ENCODE peak calls at places on chromosomes 4 and X, in six cellular contexts. S, A, C, T, E and W are unnamed samples.

GRCh38 chrX:8139713-8140112 is 31.4 kb downstream of the VCX2 start:
- DNase-seq in S (no peak), A (peak; percentile 66), C (no peak), T (peak; percentile 44), E (no peak), W (no peak)

GRCh38 chr4:6873792-6874461 is 35.7 kb upstream of the TBC1D14 start:
- DNase-seq in S (peak; percentile 75), A (peak; percentile 67), C (peak; percentile 62), T (peak; percentile 63), E (peak; percentile 82), W (peak; percentile 39)

GRCh38 chrX:101539116-101539515 is 11.2 kb upstream of the ARMCX1 start:
- DNase-seq in S (no peak), A (no peak), C (no peak), T (no peak), E (no peak), W (no peak)

GRCh38 chr4:141467225-141467624 is 169.2 kb upstream of the IL15 start:
- DNase-seq in S (no peak), A (no peak), C (no peak), T (no peak), E (no peak), W (no peak)

GRCh38 chr4:1547863-1548637 is 136.1 kb downstream of the FAM53A start:
- DNase-seq in S (no peak), A (no peak), C (no peak), T (no peak), E (no peak), W (no peak)

GRCh38 chr4:62399242-62399641 is 1199.1 kb downstream of the ADGRL3 start:
- DNase-seq in S (no peak), A (peak; percentile 7), C (no peak), T (no peak), E (no peak), W (no peak)

GRCh38 chr4:134201216-134202098 is at the start of gene PABPC4L:
- DNase-seq in S (peak; percentile 62), A (peak; percentile 56), C (peak; percentile 24), T (no peak), E (peak; percentile 74), W (peak; percentile 42)

GRCh38 chr4:147899512-147899911 is 167.6 kb downstream of the ARHGAP10 start:
- DNase-seq in S (no peak), A (peak; percentile 41), C (peak; percentile 59), T (no peak), E (no peak), W (no peak)

GRCh38 chrX:275967-276587 is 5.1 kb upstream of the PLCXD1 start:
- DNase-seq in S (peak; percentile 88), A (peak; percentile 70), C (peak; percentile 37), T (peak; percentile 84), E (peak; percentile 87), W (peak; percentile 56)

GRCh38 chr4:119105605-119106004 is 30.0 kb upstream of the MYOZ2 start:
- DNase-seq in S (no peak), A (no peak), C (no peak), T (no peak), E (no peak), W (no peak)

GRCh38 chrX:12360389-12360788 is 222.1 kb downstream of the FRMPD4 start:
- DNase-seq in S (no peak), A (peak; percentile 6), C (peak; percentile 86), T (no peak), E (no peak), W (no peak)

GRCh38 chr4:101451086-101451485 is 103.8 kb upstream of the PPP3CA start:
- DNase-seq in S (no peak), A (no peak), C (no peak), T (no peak), E (no peak), W (no peak)

GRCh38 chrX:446243-446642 is 59.5 kb upstream of the PPP2R3B start:
- DNase-seq in S (peak; percentile 78), A (no peak), C (no peak), T (no peak), E (peak; percentile 80), W (peak; percentile 54)

GRCh38 chrX:129823115-129823514 is 20.6 kb downstream of the ZDHHC9 start:
- DNase-seq in S (no peak), A (peak; percentile 40), C (peak; percentile 15), T (peak; percentile 13), E (no peak), W (no peak)

GRCh38 chr4:182380701-182381295 is 137.6 kb downstream of the TENM3 start:
- DNase-seq in S (no peak), A (no peak), C (no peak), T (no peak), E (no peak), W (no peak)

GRCh38 chr4:8851321-8852117 is 20.1 kb downstream of the HMX1 start:
- DNase-seq in S (no peak), A (no peak), C (no peak), T (no peak), E (no peak), W (no peak)

GRCh38 chr4:4625488-4625887 is 83.6 kb upstream of the STX18 start:
- DNase-seq in S (no peak), A (peak; percentile 69), C (peak; percentile 84), T (no peak), E (no peak), W (no peak)

GRCh38 chr4:123399638-123400358 is 3.2 kb downstream of the SPRY1 start:
- DNase-seq in S (no peak), A (peak; percentile 48), C (no peak), T (no peak), E (no peak), W (no peak)

GRCh38 chr4:137124278-137124932 is 407.9 kb downstream of the PCDH18 start:
- DNase-seq in S (no peak), A (peak; percentile 74), C (peak; percentile 79), T (peak; percentile 6), E (no peak), W (peak; percentile 31)

GRCh38 chr4:101649790-101650450 is 140.6 kb upstream of the BANK1 start:
- DNase-seq in S (no peak), A (no peak), C (no peak), T (no peak), E (no peak), W (no peak)

GRCh38 chr4:153792007-153792892 is 3.4 kb upstream of the SFRP2 start:
- DNase-seq in S (peak; percentile 94), A (peak; percentile 82), C (no peak), T (no peak), E (peak; percentile 97), W (peak; percentile 94)

GRCh38 chr4:23788460-23788859 is 101.4 kb downstream of the PPARGC1A start:
- DNase-seq in S (no peak), A (peak; percentile 71), C (peak; percentile 26), T (no peak), E (no peak), W (no peak)

GRCh38 chrX:15686818-15687685 is 22.4 kb upstream of the CLTRN start:
- DNase-seq in S (peak; percentile 59), A (peak; percentile 64), C (peak; percentile 61), T (peak; percentile 33), E (peak; percentile 49), W (peak; percentile 31)

GRCh38 chrX:151206871-151207270 is 30.5 kb downstream of the GPR50 start:
- DNase-seq in S (no peak), A (no peak), C (no peak), T (no peak), E (no peak), W (no peak)

GRCh38 chrX:48703642-48704481 is 7.3 kb downstream of the SUV39H1 start:
- DNase-seq in S (no peak), A (peak; percentile 36), C (peak; percentile 23), T (peak; percentile 88), E (no peak), W (no peak)

GRCh38 chr4:123352240-123352945 is 44.2 kb upstream of the SPRY1 start:
- DNase-seq in S (no peak), A (no peak), C (peak; percentile 56), T (no peak), E (no peak), W (no peak)

GRCh38 chr4:137156054-137156453 is 376.2 kb downstream of the PCDH18 start:
- DNase-seq in S (no peak), A (peak; percentile 3), C (peak; percentile 69), T (no peak), E (no peak), W (no peak)

GRCh38 chrX:17441965-17442364 is 67.0 kb downstream of the NHS start:
- DNase-seq in S (no peak), A (peak; percentile 1), C (peak; percentile 74), T (no peak), E (no peak), W (no peak)

GRCh38 chr4:62531250-62531649 is 1331.1 kb downstream of the ADGRL3 start:
- DNase-seq in S (peak; percentile 39), A (no peak), C (no peak), T (no peak), E (no peak), W (peak; percentile 24)

GRCh38 chr4:16897991-16898827 is at the start of gene LDB2:
- DNase-seq in S (peak; percentile 90), A (peak; percentile 96), C (peak; percentile 88), T (no peak), E (peak; percentile 64), W (peak; percentile 59)
- H2BK120ac ChIP-seq in S (no peak within 1 kb of the TSS), A (peak within 1 kb of the TSS; percentile 61), C (peak within 1 kb of the TSS; percentile 96), T (peak within 1 kb of the TSS; percentile 62), E (peak within 1 kb of the TSS; percentile 41), W (no peak within 1 kb of the TSS)

DNA sequence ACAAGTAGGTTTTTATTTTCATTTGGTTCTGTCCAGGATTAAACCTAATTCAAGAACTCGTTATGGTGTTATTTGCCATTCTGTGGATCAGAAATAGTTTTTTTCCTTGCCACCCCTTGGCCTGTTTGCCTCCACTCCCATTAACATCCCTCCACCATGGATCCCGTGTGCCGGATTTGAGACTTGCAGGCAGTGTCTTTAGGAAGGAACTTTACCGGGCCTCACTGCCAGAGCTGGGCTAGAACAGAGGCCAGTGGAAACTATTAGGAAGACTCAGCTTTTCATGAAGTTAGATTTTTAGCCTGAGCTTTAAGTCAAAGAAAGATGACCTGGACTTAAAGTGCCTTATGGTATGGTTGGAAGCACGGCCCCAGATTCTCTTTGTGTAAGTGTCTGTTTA is 2.4 kb downstream of the KLHL2 start:
- DNase-seq in S (no peak), A (no peak), C (no peak), T (no peak), E (no peak), W (no peak)
- H3K14ac ChIP-seq in S (no peak overlapping the region), A (no peak overlapping the region), C (no peak overlapping the region), T (no peak overlapping the region), E (no peak overlapping the region), W (no peak overlapping the region)

DNA sequence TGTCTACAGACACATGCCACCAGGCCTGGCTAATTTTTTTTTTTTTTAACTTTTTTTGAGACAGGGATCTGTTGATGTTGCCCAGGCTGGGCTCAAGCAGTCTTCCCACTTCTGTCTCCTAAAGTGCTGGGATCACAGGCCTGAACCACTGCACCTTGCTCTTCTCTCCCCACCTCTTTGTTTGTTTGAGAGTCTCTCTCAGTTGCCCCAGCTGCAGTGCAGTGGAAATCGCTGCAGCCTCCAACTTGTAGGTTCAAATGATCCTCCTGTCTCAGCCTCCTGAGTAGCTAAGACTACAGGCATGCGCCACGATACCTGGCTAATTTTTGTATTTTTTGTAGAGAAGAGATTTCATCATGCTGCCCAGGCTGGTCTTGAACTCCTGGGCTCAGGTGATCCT is 115.6 kb downstream of the LARP7 start:
- DNase-seq in S (no peak), A (no peak), C (no peak), T (no peak), E (no peak), W (no peak)
- H2BK120ac ChIP-seq in S (no peak overlapping the region), A (no peak overlapping the region), C (no peak overlapping the region), T (no peak overlapping the region), E (peak overlapping the region; percentile 48), W (no peak overlapping the region)

DNA sequence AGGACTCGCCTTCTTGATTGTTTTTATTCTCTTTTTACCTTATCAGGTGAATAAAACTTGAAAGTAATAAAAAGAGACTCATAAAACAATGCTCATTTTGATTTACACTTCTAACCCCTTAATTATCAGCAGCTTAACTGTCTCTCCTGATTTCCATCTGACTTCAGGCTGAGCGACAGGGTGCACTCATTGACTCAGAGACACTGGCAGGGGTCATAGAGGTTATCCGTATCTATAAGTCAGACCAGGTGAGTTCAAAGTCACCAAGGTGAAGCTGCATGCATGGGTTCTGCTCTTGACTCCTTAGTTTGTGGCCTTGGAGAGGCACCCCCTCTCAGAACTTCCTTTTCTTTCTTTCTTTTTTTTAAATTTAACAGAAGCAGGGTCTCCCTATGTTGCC is 116.4 kb upstream of the SLC34A2 start:
- DNase-seq in S (no peak), A (no peak), C (no peak), T (no peak), E (no peak), W (no peak)
- H3K14ac ChIP-seq in S (no peak overlapping the region), A (no peak overlapping the region), C (no peak overlapping the region), T (no peak overlapping the region), E (no peak overlapping the region), W (no peak overlapping the region)